ENCODE peak calls at places on chromosomes 5 and 9, in five cellular contexts. L is transverse colon, F is SJSA1, H is psoas muscle, C is mammary epithelial cell. W is an unnamed sample. For H3K27me3 and H3K4me1, the result is how much of the 10 kb centered on the place peaks cover.

GRCh38 chr5:142295084-142295758 is 29.6 kb downstream of the SPRY4 start:
- DNase-seq in L (no peak), F (no peak), H (no peak), C (no peak), W (no peak)

GRCh38 chr5:167985373-167985772 is 306.1 kb upstream of the WWC1 start:
- DNase-seq in L (no peak), F (peak), H (no peak), C (no peak), W (no peak)

GRCh38 chr5:131368866-131369265 is 105.0 kb downstream of the CDC42SE2 start:
- DNase-seq in L (no peak), F (no peak), H (no peak), C (no peak), W (no peak)

GRCh38 chr9:253539-253938 is 38.9 kb downstream of the DOCK8 start:
- DNase-seq in L (no peak), F (no peak), H (no peak), C (no peak), W (no peak)

GRCh38 chr5:87015908-87016307 is 251.8 kb upstream of the RASA1 start:
- DNase-seq in L (no peak), F (no peak), H (no peak), C (no peak), W (no peak)

GRCh38 chr9:86854898-86855523 is 92.3 kb downstream of the GAS1 start:
- DNase-seq in L (no peak), F (no peak), H (no peak), C (peak), W (peak)

GRCh38 chr9:24824607-24825006 is 278.9 kb upstream of the IZUMO3 start:
- DNase-seq in L (no peak), F (no peak), H (no peak), C (peak), W (no peak)

GRCh38 chr5:166781729-166782128 is 1509.7 kb upstream of the WWC1 start:
- DNase-seq in L (no peak), F (no peak), H (no peak), C (no peak), W (no peak)

GRCh38 chr5:154159343-154159742 is 31.2 kb upstream of the GALNT10 start:
- DNase-seq in L (no peak), F (no peak), H (no peak), C (peak), W (no peak)

GRCh38 chr5:144307726-144308125 is 137.1 kb downstream of the KCTD16 start:
- DNase-seq in L (no peak), F (no peak), H (no peak), C (no peak), W (peak)

GRCh38 chr9:93108301-93109041 is 12.5 kb downstream of the CARD19 start:
- DNase-seq in L (no peak), F (no peak), H (peak), C (no peak), W (no peak)

GRCh38 chr5:121384359-121384758 is 467.3 kb upstream of the FTMT start:
- DNase-seq in L (no peak), F (no peak), H (no peak), C (no peak), W (no peak)

GRCh38 chr5:103333376-103333775 is 74.8 kb downstream of the MACIR start:
- DNase-seq in L (no peak), F (no peak), H (no peak), C (no peak), W (no peak)

GRCh38 chr5:6510973-6511372 is 62.3 kb downstream of the UBE2QL1 start:
- DNase-seq in L (no peak), F (no peak), H (no peak), C (no peak), W (no peak)

GRCh38 chr9:82961504-82962125 is 101.3 kb downstream of the RASEF start:
- DNase-seq in L (peak), F (peak), H (peak), C (peak), W (peak)

GRCh38 chr9:14880951-14881465 is 29.2 kb downstream of the FREM1 start:
- DNase-seq in L (no peak), F (no peak), H (no peak), C (no peak), W (peak)

GRCh38 chr9:91820126-91820750 is 129.8 kb downstream of the ROR2 start:
- DNase-seq in L (no peak), F (no peak), H (no peak), C (no peak), W (no peak)

GRCh38 chr9:99105152-99106043 is 485 bp downstream of the TGFBR1 start:
- DNase-seq in L (peak), F (peak), H (peak), C (peak), W (peak)

GRCh38 chr5:172637740-172638139 is 3.3 kb upstream of the NEURL1B start:
- DNase-seq in L (peak), F (no peak), H (no peak), C (no peak), W (no peak)

GRCh38 chr9:129571298-129572051 is 49.4 kb downstream of the C9orf50 start:
- DNase-seq in L (no peak), F (no peak), H (no peak), C (no peak), W (no peak)

GRCh38 chr9:105515811-105516413 is 42.0 kb upstream of the FKTN start:
- DNase-seq in L (no peak), F (no peak), H (no peak), C (no peak), W (no peak)

GRCh38 chr5:71482132-71482531 is 26.7 kb downstream of the BDP1 start:
- DNase-seq in L (peak), F (peak), H (no peak), C (peak), W (peak)

GRCh38 chr9:16191691-16192402 is 639.0 kb downstream of the CCDC171 start:
- DNase-seq in L (peak), F (peak), H (peak), C (peak), W (peak)

GRCh38 chr5:37248387-37248969 is 698 bp downstream of the CPLANE1 start:
- DNase-seq in L (no peak), F (no peak), H (no peak), C (peak), W (no peak)

GRCh38 chr9:127158995-127159801 is 36.8 kb upstream of the ANGPTL2 start:
- DNase-seq in L (peak), F (peak), H (peak), C (peak), W (peak)

GRCh38 chr9:37964740-37965081 is 60.8 kb upstream of the SLC25A51 start:
- DNase-seq in L (no peak), F (no peak), H (no peak), C (no peak), W (peak)

GRCh38 chr9:110157812-110158629 is 49.9 kb downstream of the C9orf152 start:
- DNase-seq in L (no peak), F (no peak), H (no peak), C (no peak), W (no peak)

GRCh38 chr9:106722051-106722753 is 140.8 kb upstream of the ZNF462 start:
- DNase-seq in L (no peak), F (no peak), H (no peak), C (no peak), W (no peak)

GRCh38 chr5:37721447-37721871 is 118.4 kb downstream of the GDNF start:
- DNase-seq in L (no peak), F (peak), H (no peak), C (no peak), W (no peak)

GRCh38 chr5:126348855-126349635 is 74.2 kb upstream of the GRAMD2B start:
- DNase-seq in L (no peak), F (peak), H (no peak), C (no peak), W (no peak)

GRCh38 chr5:171429543-171429910 is 10.1 kb downstream of the FGF18 start:
- DNase-seq in L (no peak), F (no peak), H (no peak), C (no peak), W (no peak)

GRCh38 chr5:23026252-23027170 is 173.4 kb upstream of the CDH12 start:
- DNase-seq in L (no peak), F (no peak), H (no peak), C (no peak), W (no peak)

GRCh38 chr5:43041131-43041668 is 1.1 kb upstream of the ANXA2R start:
- DNase-seq in L (peak), F (peak), H (peak), C (no peak), W (no peak)

GRCh38 chr5:43039115-43039467 is 1.0 kb downstream of the ANXA2R start:
- DNase-seq in L (no peak), F (no peak), H (no peak), C (no peak), W (no peak)

GRCh38 chr5:43038523-43038989 is 1.6 kb downstream of the ANXA2R start:
- DNase-seq in L (peak), F (no peak), H (no peak), C (no peak), W (peak)

GRCh38 chr5:43040287-43041098 is at the start of gene ANXA2R:
- DNase-seq in L (peak), F (peak), H (peak), C (no peak), W (peak)

GRCh38 chr5:43039468-43040286 is 442 bp downstream of the ANXA2R start:
- DNase-seq in L (peak), F (peak), H (peak), C (no peak), W (peak)
- H3K27me3 ChIP-seq in L (half or more), F (under half), H (under half), C (under half), W (under half)

GRCh38 chr5:110807174-110807573 is 68.4 kb downstream of the SLC25A46 start:
- DNase-seq in L (peak), F (no peak), H (peak), C (no peak), W (no peak)

GRCh38 chr5:110815916-110816605 is 77.3 kb downstream of the SLC25A46 start:
- DNase-seq in L (no peak), F (no peak), H (no peak), C (no peak), W (no peak)

GRCh38 chr5:110809006-110809405 is 70.2 kb downstream of the SLC25A46 start:
- DNase-seq in L (no peak), F (no peak), H (no peak), C (no peak), W (no peak)

GRCh38 chr5:110817437-110817836 is 78.6 kb downstream of the SLC25A46 start:
- DNase-seq in L (no peak), F (no peak), H (no peak), C (peak), W (no peak)

DNA sequence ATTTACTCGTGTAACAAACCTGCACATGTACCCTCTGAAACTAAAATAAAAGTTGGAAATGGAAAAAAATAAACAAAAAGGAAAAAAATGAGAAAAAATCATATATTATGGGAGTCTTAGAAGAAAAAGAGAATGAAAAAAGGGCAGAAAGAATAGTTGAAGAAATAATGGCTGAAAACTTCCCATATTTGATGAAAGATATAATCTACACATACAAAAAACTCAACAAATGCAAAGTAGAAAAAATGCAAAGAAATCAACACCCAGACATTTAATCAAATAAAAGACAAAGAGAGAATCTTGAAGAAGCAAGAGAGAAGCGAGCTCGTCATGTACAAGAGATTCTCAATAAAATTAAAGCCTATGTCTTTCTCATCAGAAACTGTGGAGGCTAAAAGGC is 73.8 kb downstream of the SLC25A46 start:
- DNase-seq in L (no peak), F (no peak), H (no peak), C (no peak), W (no peak)
- H3K27ac ChIP-seq in L (no peak), F (no peak), H (no peak), C (no peak), W (no peak)

DNA sequence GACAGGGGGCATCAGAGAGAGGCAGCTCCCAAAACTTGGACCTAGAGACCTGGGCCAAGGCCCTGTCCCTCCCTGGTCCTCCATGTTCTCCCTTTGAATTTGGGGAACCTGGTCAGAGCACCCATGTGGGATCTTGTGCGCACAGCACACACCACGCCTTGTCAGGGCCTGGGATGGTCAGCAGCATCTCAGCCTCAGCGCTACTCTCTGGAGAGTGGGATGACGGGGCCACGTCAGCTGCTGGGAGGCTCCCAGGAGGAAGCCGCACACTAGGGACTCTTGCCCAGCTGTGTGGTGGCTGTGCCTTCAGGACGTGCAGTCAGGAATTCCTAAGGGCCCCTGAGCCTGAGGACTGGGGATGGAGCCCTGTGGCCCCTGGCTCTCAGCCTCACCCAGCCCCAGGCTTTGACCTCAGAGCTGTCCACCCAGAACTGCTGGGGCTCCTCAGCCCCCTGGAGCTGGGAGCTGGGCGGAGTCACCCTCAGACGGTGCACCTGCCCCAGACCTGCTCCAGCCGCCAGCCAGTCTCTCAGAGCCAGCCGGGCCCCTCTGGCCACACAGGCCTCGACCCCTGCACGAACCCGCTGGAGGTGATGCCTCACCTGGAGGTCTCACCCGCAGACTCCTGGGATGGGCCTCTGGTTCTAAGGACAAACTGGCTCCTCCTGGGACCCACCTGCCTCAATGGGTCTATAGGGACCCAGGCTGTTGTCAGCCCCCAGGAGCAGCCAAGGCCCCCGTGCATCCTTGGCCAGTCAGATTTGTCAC is 38.3 kb upstream of the EGFL7 start:
- DNase-seq in L (peak), F (no peak), H (no peak), C (peak), W (peak)
- H3K4me1 ChIP-seq in L (under half), F (half or more), H (under half), C (half or more), W (under half)

DNA sequence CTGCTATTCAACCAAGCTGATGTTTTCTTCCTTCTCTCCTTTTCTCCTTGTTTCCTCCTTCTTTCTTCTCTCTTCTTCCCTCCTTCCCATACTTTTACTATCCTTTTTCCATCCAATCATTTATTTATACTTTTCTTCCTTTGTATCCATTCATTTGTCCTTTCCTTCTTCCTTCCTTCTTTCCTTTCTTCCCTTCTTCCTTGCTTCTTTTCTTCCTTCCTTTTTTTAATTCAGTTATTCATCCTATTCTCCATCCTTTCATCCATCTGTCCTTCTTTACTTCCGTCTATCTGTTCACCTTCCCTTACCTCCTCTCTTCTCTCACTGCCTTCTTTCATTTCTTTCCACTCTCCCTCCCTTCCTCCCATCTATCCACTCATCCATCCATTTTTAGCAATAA is 24.0 kb upstream of the PPARGC1B start:
- DNase-seq in L (no peak), F (no peak), H (no peak), C (no peak), W (no peak)
- H3K27me3 ChIP-seq in L (under half), F (under half), H (under half), C (under half), W (under half)

GRCh38 chr5:14676320-14676719 is 11.8 kb downstream of the OTULIN start:
- DNase-seq in L (no peak), F (no peak), H (no peak), C (peak), W (peak)
- H3K27ac ChIP-seq in L (peak), F (no peak), H (no peak), C (peak), W (peak)

DNA sequence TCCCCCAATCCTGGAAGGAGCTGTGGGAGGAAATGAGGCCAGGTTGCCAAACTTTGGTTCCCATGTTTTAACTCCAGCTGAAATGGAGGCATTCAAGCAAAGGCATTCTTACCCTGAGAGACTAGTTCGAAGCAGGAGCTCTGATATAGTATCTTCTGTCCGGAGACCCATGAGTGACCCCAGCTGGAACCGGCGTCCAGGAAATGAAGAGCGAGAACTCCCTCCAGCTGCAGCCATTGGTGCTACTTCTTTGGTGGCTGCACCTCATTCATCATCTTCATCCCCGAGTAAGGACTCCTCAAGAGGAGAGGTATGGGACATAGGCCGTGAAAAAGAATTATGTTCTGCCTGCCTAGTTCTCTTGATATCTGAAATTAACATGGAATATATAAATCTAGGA is 75.7 kb downstream of the GAPVD1 start:
- DNase-seq in L (no peak), F (no peak), H (no peak), C (no peak), W (no peak)
- H3K4me1 ChIP-seq in L (under half), F (under half), H (under half), C (under half), W (under half)

GRCh38 chr5:51384281-51384840 is 1.1 kb downstream of the ISL1 start:
- DNase-seq in L (no peak), F (no peak), H (no peak), C (no peak), W (no peak)

GRCh38 chr5:51382759-51383493 is at the start of gene ISL1:
- DNase-seq in L (peak), F (peak), H (peak), C (peak), W (peak)

GRCh38 chr5:51382508-51382758 is 815 bp upstream of the ISL1 start:
- DNase-seq in L (no peak), F (no peak), H (no peak), C (no peak), W (no peak)

GRCh38 chr5:51385214-51385613 is 2.0 kb downstream of the ISL1 start:
- DNase-seq in L (no peak), F (no peak), H (no peak), C (no peak), W (no peak)

DNA sequence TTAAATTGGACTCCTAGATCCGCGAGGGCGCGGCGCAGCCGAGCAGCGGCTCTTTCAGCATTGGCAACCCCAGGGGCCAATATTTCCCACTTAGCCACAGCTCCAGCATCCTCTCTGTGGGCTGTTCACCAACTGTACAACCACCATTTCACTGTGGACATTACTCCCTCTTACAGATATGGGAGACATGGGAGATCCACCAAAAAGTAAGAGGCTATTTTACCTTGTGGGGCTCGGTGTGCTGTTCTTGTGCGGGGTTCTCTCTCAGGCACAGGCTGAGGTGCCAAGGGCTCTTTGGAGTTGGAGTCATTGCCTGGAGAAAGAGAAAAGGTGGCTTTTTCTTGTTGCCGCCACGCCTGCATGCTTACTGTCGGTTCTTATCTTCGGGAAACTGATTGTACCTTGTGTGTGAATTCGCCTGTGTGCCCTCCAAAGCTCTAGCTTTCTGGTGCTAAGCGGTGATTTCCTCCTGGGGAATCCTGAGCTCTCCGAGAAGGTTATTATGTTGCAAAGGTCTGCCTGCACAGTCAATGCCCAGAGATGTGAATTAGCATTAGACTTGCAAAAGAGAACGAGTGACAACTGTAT is 340 bp downstream of the ISL1 start:
- DNase-seq in L (no peak), F (no peak), H (no peak), C (no peak), W (no peak)
- H3K27me3 ChIP-seq in L (half or more), F (under half), H (under half), C (half or more), W (under half)